ENCODE peak calls at places on chromosomes 16 and 17, in five cellular contexts. H is NCI-H345, E is mesenchymal stem cell, B is KBM-7, C is anterior cingulate cortex. Z is an unnamed sample.

GRCh38 chr16:82192665-82193064 is 22.6 kb upstream of the MPHOSPH6 start:
- DNase-seq in C (no peak), H (no peak), B (peak), E (peak), Z (no peak)

GRCh38 chr17:62860962-62861873 is 53.1 kb upstream of the MARCHF10 start:
- DNase-seq in E (no peak), H (no peak), B (no peak), C (no peak), Z (no peak)

GRCh38 chr17:76700627-76701470 is 9.9 kb downstream of the MXRA7 start:
- DNase-seq in B (no peak), C (no peak), E (peak), H (no peak), Z (no peak)

GRCh38 chr17:5249615-5250014 is 15.0 kb upstream of the SCIMP start:
- DNase-seq in B (peak), E (peak), H (peak), C (no peak), Z (peak)

GRCh38 chr17:79941088-79942010 is 94.3 kb downstream of the TBC1D16 start:
- DNase-seq in H (no peak), E (no peak), B (no peak), C (no peak), Z (no peak)

GRCh38 chr16:83517398-83517797 is 290.4 kb upstream of the HSBP1 start:
- DNase-seq in C (no peak), E (no peak), B (no peak), H (no peak), Z (no peak)

GRCh38 chr17:51028176-51028863 is 92.3 kb downstream of the SPAG9 start:
- DNase-seq in B (no peak), H (no peak), C (no peak), E (no peak), Z (no peak)

GRCh38 chr17:47131761-47132160 is 57.3 kb downstream of the CDC27 start:
- DNase-seq in E (no peak), B (no peak), C (no peak), H (no peak), Z (no peak)

GRCh38 chr17:29145289-29146058 is 34.7 kb downstream of the MYO18A start:
- DNase-seq in B (peak), E (peak), H (peak), C (peak), Z (peak)

GRCh38 chr17:28897769-28898259 is 281 bp upstream of the FLOT2 start:
- DNase-seq in H (no peak), B (peak), E (no peak), C (no peak), Z (no peak)

GRCh38 chr17:55674107-55674506 is 48.6 kb downstream of the TMEM100 start:
- DNase-seq in C (no peak), E (peak), H (no peak), B (no peak), Z (no peak)

GRCh38 chr17:36935681-36936454 is 1.4 kb upstream of the LHX1 start:
- DNase-seq in B (peak), H (no peak), E (no peak), C (no peak), Z (no peak)

GRCh38 chr17:57862410-57862989 is 12.7 kb upstream of the MRPS23 start:
- DNase-seq in E (no peak), C (no peak), B (no peak), H (no peak), Z (no peak)

GRCh38 chr16:23435500-23435899 is 17.5 kb downstream of the COG7 start:
- DNase-seq in H (peak), C (no peak), E (peak), B (peak), Z (peak)

GRCh38 chr16:65745-66144 is 6.7 kb downstream of the RHBDF1 start:
- DNase-seq in C (peak), E (peak), H (peak), B (peak), Z (peak)

GRCh38 chr17:64090144-64090543 is 39.8 kb downstream of the ERN1 start:
- DNase-seq in H (no peak), B (no peak), E (no peak), C (no peak), Z (no peak)

GRCh38 chr16:48125888-48126287 is 29.9 kb downstream of the ABCC12 start:
- DNase-seq in H (no peak), E (peak), B (no peak), C (no peak), Z (no peak)

GRCh38 chr17:39156491-39156890 is 5.1 kb upstream of the PLXDC1 start:
- DNase-seq in C (no peak), H (no peak), E (no peak), B (no peak), Z (no peak)

GRCh38 chr16:50744911-50745310 is 3.0 kb downstream of the CYLD start:
- DNase-seq in E (no peak), C (no peak), B (peak), H (no peak), Z (no peak)

GRCh38 chr16:81583893-81584705 is 139.5 kb downstream of the CMIP start:
- DNase-seq in E (peak), C (no peak), B (no peak), H (no peak), Z (no peak)

GRCh38 chr17:80613732-80614071 is 69.1 kb downstream of the RPTOR start:
- DNase-seq in E (no peak), H (no peak), B (no peak), C (no peak), Z (peak)

GRCh38 chr17:77503293-77503655 is 362.5 kb downstream of the SEC14L1 start:
- DNase-seq in H (no peak), C (no peak), E (no peak), B (no peak), Z (no peak)

GRCh38 chr16:14050297-14051027 is 20.7 kb upstream of the MRTFB start:
- DNase-seq in E (no peak), C (no peak), H (no peak), B (no peak), Z (no peak)

GRCh38 chr16:66660422-66661209 is 35.9 kb downstream of the CMTM4 start:
- DNase-seq in E (peak), H (no peak), B (peak), C (peak), Z (peak)

GRCh38 chr17:27345141-27345904 is 51.4 kb downstream of the WSB1 start:
- DNase-seq in B (no peak), E (peak), C (no peak), H (no peak), Z (no peak)

GRCh38 chr16:51854401-51854951 is 692.5 kb downstream of the TOX3 start:
- DNase-seq in H (no peak), E (peak), B (no peak), C (no peak), Z (no peak)

GRCh38 chr16:27862953-27863352 is 200.6 kb downstream of the GSG1L start:
- DNase-seq in H (no peak), C (no peak), B (no peak), E (no peak), Z (no peak)

GRCh38 chr17:17147821-17148220 is 58.3 kb downstream of the PLD6 start:
- DNase-seq in E (no peak), H (no peak), B (no peak), C (no peak), Z (no peak)

Z was measured in NCI-H1092 treated with DMSO at 0.1 percent for 48 hours.